ENCODE peak calls at places on chromosomes 13 and 19, in four cellular contexts. F is K562, T is HEK293T, S is GM12878. E is an unnamed sample.

GRCh38 chr19:17965370-17966114 is 1.4 kb upstream of the KCNN1 start:
- DNase-seq in S (no peak), F (no peak), T (no peak), E (no peak)

GRCh38 chr19:14139944-14140343 is 3.6 kb upstream of the ASF1B start:
- DNase-seq in S (no peak), F (no peak), T (no peak), E (no peak)

GRCh38 chr19:33175156-33175782 is 18.9 kb upstream of the LRP3 start:
- DNase-seq in S (no peak), T (no peak), F (no peak), E (no peak)

GRCh38 chr13:83883061-83883523 is 818 bp upstream of the SLITRK1 start:
- DNase-seq in T (peak; percentile 34), S (no peak), F (no peak), E (no peak)

GRCh38 chr13:60226507-60226906 is 62.8 kb upstream of the DIAPH3 start:
- DNase-seq in S (no peak), F (peak; percentile 8), T (peak; percentile 25), E (peak; percentile 15)

GRCh38 chr19:16161848-16162247 is 11.5 kb downstream of the CIB3 start:
- DNase-seq in S (no peak), F (no peak), T (no peak), E (no peak)

GRCh38 chr19:17860331-17860992 is 752 bp downstream of the RPL18A start:
- DNase-seq in F (peak; percentile 49), S (no peak), T (no peak), E (no peak)

GRCh38 chr13:79477968-79478367 is 3.0 kb upstream of the NDFIP2 start:
- DNase-seq in S (no peak), F (no peak), T (no peak), E (no peak)

GRCh38 chr13:33494596-33495214 is 209.2 kb upstream of the STARD13 start:
- DNase-seq in T (no peak), S (no peak), F (no peak), E (peak; percentile 40)

GRCh38 chr13:101384929-101385328 is 31.4 kb downstream of the NALCN start:
- DNase-seq in S (no peak), F (no peak), T (no peak), E (no peak)

GRCh38 chr19:12840091-12841079 is 2.1 kb downstream of the MAST1 start:
- DNase-seq in S (no peak), F (peak; percentile 93), T (peak; percentile 95), E (no peak)

GRCh38 chr13:102185375-102185984 is 216.4 kb downstream of the FGF14 start:
- DNase-seq in S (no peak), T (no peak), F (no peak), E (no peak)

GRCh38 chr19:47239152-47239551 is 8.2 kb upstream of the BBC3 start:
- DNase-seq in F (no peak), S (no peak), T (no peak), E (no peak)

GRCh38 chr19:46604781-46605355 is 3.7 kb downstream of the CALM3 start:
- DNase-seq in F (peak; percentile 10), S (no peak), T (no peak), E (no peak)

GRCh38 chr13:30859326-30859725 is 46.7 kb upstream of the MEDAG start:
- DNase-seq in S (no peak), F (no peak), T (no peak), E (no peak)

GRCh38 chr19:57241181-57241580 is 749 bp downstream of the ZNF805 start:
- DNase-seq in T (no peak), F (peak; percentile 13), S (no peak), E (peak; percentile 12)

GRCh38 chr13:18951412-18951811 is 230.2 kb downstream of the TUBA3C start:
- DNase-seq in T (no peak), S (no peak), F (no peak), E (no peak)

GRCh38 chr13:30097695-30098094 is 209.7 kb downstream of the KATNAL1 start:
- DNase-seq in T (no peak), F (no peak), S (no peak), E (no peak)

GRCh38 chr19:49132974-49133609 is 13.7 kb downstream of the PPFIA3 start:
- DNase-seq in F (peak; percentile 39), T (no peak), S (no peak), E (no peak)

GRCh38 chr13:75101348-75101747 is 380.6 kb downstream of the TBC1D4 start:
- DNase-seq in F (no peak), S (no peak), T (no peak), E (no peak)

GRCh38 chr13:39776439-39776838 is 121.0 kb downstream of the COG6 start:
- DNase-seq in F (no peak), S (no peak), T (no peak), E (no peak)

GRCh38 chr19:47032171-47032811 is 12.7 kb downstream of the NPAS1 start:
- DNase-seq in T (peak; percentile 68), S (no peak), F (peak; percentile 54), E (no peak)

GRCh38 chr19:24048261-24048660 is 38.7 kb upstream of the ZNF254 start:
- DNase-seq in T (no peak), F (no peak), S (no peak), E (no peak)

GRCh38 chr19:41233748-41234240 is 14.8 kb downstream of the AXL start:
- DNase-seq in S (no peak), F (no peak), T (no peak), E (no peak)

GRCh38 chr19:41023193-41023592 is 32.1 kb downstream of the CYP2B6 start:
- DNase-seq in F (no peak), S (no peak), T (no peak), E (no peak)

GRCh38 chr13:110953416-110953815 is 38.5 kb upstream of the ANKRD10 start:
- DNase-seq in S (no peak), F (no peak), T (no peak), E (no peak)

GRCh38 chr19:51172223-51172622 is 30.1 kb downstream of the SIGLEC7 start:
- DNase-seq in F (no peak), T (no peak), S (no peak), E (no peak)

GRCh38 chr19:45276284-45276687 is 25.2 kb downstream of the MARK4 start:
- DNase-seq in S (no peak), T (no peak), F (no peak), E (peak; percentile 87)

GRCh38 chr13:112756967-112757758 is 67.3 kb downstream of the ATP11A start:
- DNase-seq in T (no peak), F (no peak), S (no peak), E (peak; percentile 99)

GRCh38 chr13:39612023-39612637 is 9.1 kb upstream of the LHFPL6 start:
- DNase-seq in F (peak; percentile 19), T (peak; percentile 49), S (no peak), E (peak; percentile 58)

GRCh38 chr19:46339491-46339890 is 7.4 kb upstream of the PPP5C start:
- DNase-seq in S (no peak), T (no peak), F (no peak), E (no peak)

GRCh38 chr19:49371184-49371583 is 7.5 kb downstream of the DKKL1 start:
- DNase-seq in F (no peak), T (no peak), S (no peak), E (no peak)

GRCh38 chr19:33621811-33622504 is at the start of gene CHST8:
- DNase-seq in S (no peak), F (peak; percentile 75), T (peak; percentile 82), E (no peak)

GRCh38 chr19:15595069-15595468 is 19.9 kb upstream of the CYP4F8 start:
- DNase-seq in S (no peak), F (no peak), T (no peak), E (no peak)

GRCh38 chr13:93562676-93563075 is 336.1 kb downstream of the GPC6 start:
- DNase-seq in T (no peak), S (no peak), F (no peak), E (no peak)

GRCh38 chr13:93554514-93554913 is 327.9 kb downstream of the GPC6 start:
- DNase-seq in T (no peak), F (no peak), S (no peak), E (no peak)

GRCh38 chr13:93559718-93560117 is 333.1 kb downstream of the GPC6 start:
- DNase-seq in F (no peak), T (no peak), S (no peak), E (no peak)

GRCh38 chr13:93561553-93561952 is 334.9 kb downstream of the GPC6 start:
- DNase-seq in T (no peak), F (no peak), S (no peak), E (no peak)

DNA sequence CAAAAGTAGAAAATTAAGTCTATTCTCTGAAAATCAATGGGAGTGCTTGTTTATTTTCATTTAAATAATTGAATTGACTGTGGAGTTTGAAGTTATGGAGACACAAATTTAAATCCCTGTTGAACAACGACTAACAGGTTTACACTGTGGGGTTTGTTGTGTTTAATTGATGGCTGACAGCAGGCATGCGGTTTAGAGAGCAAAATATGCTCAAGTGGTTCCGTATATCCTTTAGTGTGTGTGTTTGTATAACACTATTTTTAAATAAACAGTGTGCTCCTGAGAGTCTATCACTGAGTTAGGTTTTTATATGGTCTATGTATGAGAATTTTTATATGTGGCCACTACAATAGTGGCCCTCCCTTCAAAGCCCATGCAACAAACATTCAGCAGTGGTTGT is 332.0 kb downstream of the GPC6 start:
- DNase-seq in S (no peak), F (no peak), T (no peak), E (no peak)
- TF ChIP-seq SP1 in S (no peak), F (no peak), T (no peak), E (no peak)

GRCh38 chr19:7113233-7113632 is 43.7 kb downstream of the ZNF557 start:
- DNase-seq in F (no peak), T (no peak), S (no peak), E (no peak)

GRCh38 chr19:7119582-7119981 is 50.1 kb downstream of the ZNF557 start:
- DNase-seq in S (no peak), T (no peak), F (no peak), E (no peak)

GRCh38 chr19:7115721-7116120 is 46.2 kb downstream of the ZNF557 start:
- DNase-seq in S (no peak), F (no peak), T (no peak), E (no peak)

GRCh38 chr19:7120499-7120898 is 51.0 kb downstream of the ZNF557 start:
- DNase-seq in T (no peak), S (no peak), F (no peak), E (no peak)

DNA sequence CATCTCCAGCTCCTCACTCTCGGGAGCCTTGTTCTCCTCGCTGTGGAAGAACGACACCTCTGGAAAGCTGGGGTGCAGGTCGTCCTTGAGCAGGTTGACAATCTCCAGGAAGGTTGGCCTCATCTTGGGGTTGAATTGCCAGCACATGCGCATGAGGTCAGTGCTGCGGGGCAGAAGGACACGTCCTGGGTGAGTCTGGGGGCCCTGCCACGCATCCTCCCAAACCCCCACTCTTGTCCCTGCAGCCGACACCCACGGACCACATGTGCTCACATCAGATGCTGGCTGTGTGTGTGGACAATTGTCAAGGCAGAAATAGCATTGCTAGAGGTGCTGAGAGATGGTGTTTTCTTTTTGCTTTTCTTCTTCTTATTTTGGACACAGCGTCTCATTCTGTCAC is 47.7 kb downstream of the ZNF557 start:
- DNase-seq in T (no peak), S (no peak), F (no peak), E (no peak)
- TF ChIP-seq FOXK2 in T (no peak), S (no peak), F (no peak), E (no peak)

GRCh38 chr13:113814435-113814821 is 49.4 kb downstream of the GAS6 start:
- DNase-seq in S (no peak), T (no peak), F (no peak), E (no peak)
- TF ChIP-seq SP1 in S (no peak), T (no peak), F (no peak), E (no peak)

DNA sequence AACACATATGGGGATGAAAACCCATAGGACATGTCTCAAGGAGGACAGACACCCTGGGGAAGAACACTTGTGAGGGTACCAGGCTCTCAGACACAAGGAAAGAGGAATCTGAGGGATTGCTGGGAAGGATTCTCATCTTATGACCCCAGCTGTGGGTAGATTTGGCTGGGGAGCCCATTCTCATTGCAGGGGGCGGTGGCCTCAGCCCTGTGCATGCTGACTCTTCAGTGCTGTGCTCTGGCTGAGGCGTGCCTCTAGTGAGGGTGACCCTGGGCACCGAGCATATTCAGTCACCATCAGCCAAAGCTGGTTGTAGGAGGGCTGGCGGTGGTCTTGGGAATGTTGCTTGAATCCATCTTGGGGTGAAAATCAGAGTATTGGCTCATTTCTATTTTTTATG is 140.7 kb downstream of the TM9SF2 start:
- DNase-seq in T (no peak), F (no peak), S (no peak), E (no peak)
- TF ChIP-seq FOXK2 in T (no peak), F (no peak), S (no peak), E (no peak)